ENCODE peak calls at places on chromosomes 5 and 9, in seven cellular contexts. T is thyroid gland, Q is WTC11, B is RWPE1, H is osteocyte, S is cardiac fibroblast, X is GM10248. Z is an unnamed sample.
A peak's percentile ranks its signal among the peaks of the same experiment; 100 is the strongest.

GRCh38 chr9:114321759-114322158 is 1.1 kb upstream of the ORM1 start:
- DNase-seq in T (no peak), Q (no peak), B (no peak), H (no peak), S (peak; percentile 15), X (no peak), Z (no peak)

GRCh38 chr9:113293285-113293874 is 9.8 kb downstream of the RNF183 start:
- DNase-seq in T (no peak), Q (no peak), B (no peak), H (no peak), S (peak; percentile 17), X (no peak), Z (no peak)

GRCh38 chr5:36363101-36363500 is 61.4 kb upstream of the RANBP3L start:
- DNase-seq in T (no peak), Q (peak; percentile 16), B (peak; percentile 44), H (no peak), S (peak; percentile 65), X (no peak), Z (no peak)

GRCh38 chr5:1662559-1663043 is 137.0 kb downstream of the MRPL36 start:
- DNase-seq in T (no peak), Q (no peak), B (no peak), H (peak; percentile 67), S (no peak), X (no peak), Z (no peak)

GRCh38 chr5:64417390-64417789 is 88.4 kb upstream of the RGS7BP start:
- DNase-seq in T (peak; percentile 15), Q (peak; percentile 30), B (no peak), H (no peak), S (no peak), X (no peak), Z (no peak)

GRCh38 chr5:88803309-88803708 is 79.7 kb downstream of the MEF2C start:
- DNase-seq in T (no peak), Q (no peak), B (no peak), H (no peak), S (no peak), X (no peak), Z (no peak)

GRCh38 chr9:124399323-124399962 is 15.8 kb downstream of the PSMB7 start:
- DNase-seq in T (no peak), Q (no peak), B (no peak), H (peak; percentile 67), S (peak; percentile 55), X (no peak), Z (no peak)

GRCh38 chr5:80959138-80959537 is 1.0 kb upstream of the RASGRF2 start:
- DNase-seq in T (no peak), Q (no peak), B (no peak), H (no peak), S (no peak), X (no peak), Z (no peak)

GRCh38 chr5:79255786-79256557 is 20.0 kb downstream of the JMY start:
- DNase-seq in T (peak; percentile 42), Q (peak; percentile 75), B (peak; percentile 37), H (no peak), S (peak; percentile 39), X (no peak), Z (peak; percentile 19)

GRCh38 chr5:72531496-72532190 is 24.4 kb upstream of the ZNF366 start:
- DNase-seq in T (peak; percentile 67), Q (no peak), B (no peak), H (no peak), S (peak; percentile 64), X (no peak), Z (no peak)

GRCh38 chr5:131795879-131796792 is 681 bp downstream of the FNIP1 start:
- DNase-seq in T (peak; percentile 87), Q (peak; percentile 52), B (peak; percentile 75), H (peak; percentile 84), S (peak; percentile 64), X (peak; percentile 40), Z (peak; percentile 42)

GRCh38 chr9:136648746-136649145 is 14.0 kb upstream of the EGFL7 start:
- DNase-seq in T (peak; percentile 34), Q (no peak), B (no peak), H (no peak), S (peak; percentile 54), X (no peak), Z (no peak)

GRCh38 chr5:18686253-18686652 is 1052.0 kb downstream of the TAF11L14 start:
- DNase-seq in T (no peak), Q (no peak), B (no peak), H (no peak), S (no peak), X (no peak), Z (no peak)

GRCh38 chr9:133101356-133102189 is 19.5 kb downstream of the RALGDS start:
- DNase-seq in T (no peak), Q (no peak), B (no peak), H (no peak), S (no peak), X (no peak), Z (no peak)

GRCh38 chr5:76818844-76819831 is at the start of gene F2RL1:
- DNase-seq in T (peak; percentile 92), Q (peak; percentile 95), B (peak; percentile 96), H (peak; percentile 85), S (peak; percentile 78), X (no peak), Z (peak; percentile 86)

GRCh38 chr5:158709279-158709678 is 390.4 kb downstream of the EBF1 start:
- DNase-seq in T (no peak), Q (no peak), B (no peak), H (no peak), S (no peak), X (no peak), Z (no peak)

GRCh38 chr5:34545164-34545563 is 111.0 kb upstream of the RAI14 start:
- DNase-seq in T (no peak), Q (no peak), B (no peak), H (no peak), S (no peak), X (no peak), Z (no peak)

GRCh38 chr5:147348046-147348445 is 113.2 kb downstream of the STK32A start:
- DNase-seq in T (no peak), Q (no peak), B (peak; percentile 10), H (no peak), S (no peak), X (no peak), Z (no peak)

GRCh38 chr5:133938039-133938821 is 30.2 kb downstream of the C5orf15 start:
- DNase-seq in T (no peak), Q (no peak), B (no peak), H (no peak), S (peak; percentile 56), X (no peak), Z (no peak)
- TF ChIP-seq CTCF in T (no peak), Q (no peak), B (no peak), H (no peak), S (no peak), X (no peak), Z (no peak)

DNA sequence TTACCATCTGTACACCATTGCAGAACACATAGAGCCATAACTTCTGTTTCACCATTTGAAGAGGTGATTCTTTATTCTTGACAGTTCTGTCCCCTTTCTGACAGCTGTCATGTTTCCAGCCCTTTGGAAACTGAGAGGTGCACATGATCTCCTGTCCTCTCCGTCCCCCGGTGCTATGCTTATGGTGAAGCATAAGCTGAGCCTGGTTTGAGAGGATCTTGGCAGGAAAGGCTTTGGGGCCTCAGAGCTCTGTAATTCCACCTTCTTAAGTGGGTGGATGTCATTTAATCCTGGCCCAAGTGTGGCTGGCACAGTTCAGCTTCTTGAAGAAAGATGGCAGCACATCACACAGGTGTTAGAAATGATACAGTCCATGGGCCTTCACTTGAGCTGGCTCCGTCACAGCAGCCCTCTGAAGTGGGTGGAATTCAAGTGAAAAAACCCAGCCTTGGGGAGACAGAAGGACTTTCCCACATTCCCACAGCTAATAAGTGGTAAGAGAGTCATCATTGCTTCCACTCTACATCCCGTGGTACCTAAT is 30.7 kb upstream of the GRPEL2 start:
- DNase-seq in T (no peak), Q (no peak), B (no peak), H (no peak), S (no peak), X (no peak), Z (no peak)
- TF ChIP-seq CTCF in T (no peak), Q (no peak), B (no peak), H (peak; percentile 17), S (no peak), X (no peak), Z (no peak)

GRCh38 chr9:76218151-76218867 is 175.9 kb downstream of the RFK start:
- DNase-seq in T (no peak), Q (no peak), B (no peak), H (no peak), S (no peak), X (no peak), Z (no peak)

GRCh38 chr9:76218868-76219462 is 175.3 kb downstream of the RFK start:
- DNase-seq in T (no peak), Q (no peak), B (no peak), H (no peak), S (no peak), X (no peak), Z (no peak)

GRCh38 chr9:76216161-76216649 is 178.0 kb downstream of the RFK start:
- DNase-seq in T (no peak), Q (no peak), B (peak; percentile 65), H (no peak), S (peak; percentile 83), X (no peak), Z (no peak)

GRCh38 chr9:76213751-76214150 is 180.5 kb downstream of the RFK start:
- DNase-seq in T (no peak), Q (no peak), B (no peak), H (no peak), S (no peak), X (no peak), Z (no peak)

GRCh38 chr9:76215066-76215465 is 179.2 kb downstream of the RFK start:
- DNase-seq in T (no peak), Q (no peak), B (peak; percentile 55), H (no peak), S (peak; percentile 27), X (no peak), Z (no peak)
- TF ChIP-seq CTCF in T (no peak), Q (no peak), B (no peak), H (no peak), S (peak; percentile 25), X (no peak), Z (no peak)

GRCh38 chr9:5900622-5901021 is 9.9 kb downstream of the MLANA start:
- DNase-seq in T (no peak), Q (no peak), B (no peak), H (no peak), S (no peak), X (no peak), Z (no peak)

GRCh38 chr9:5902377-5902776 is 11.7 kb downstream of the MLANA start:
- DNase-seq in T (no peak), Q (no peak), B (no peak), H (no peak), S (no peak), X (no peak), Z (no peak)

GRCh38 chr9:5897851-5898250 is 7.2 kb downstream of the MLANA start:
- DNase-seq in T (no peak), Q (no peak), B (no peak), H (no peak), S (no peak), X (no peak), Z (no peak)

GRCh38 chr9:5896863-5897262 is 6.2 kb downstream of the MLANA start:
- DNase-seq in T (no peak), Q (no peak), B (no peak), H (no peak), S (no peak), X (no peak), Z (no peak)

DNA sequence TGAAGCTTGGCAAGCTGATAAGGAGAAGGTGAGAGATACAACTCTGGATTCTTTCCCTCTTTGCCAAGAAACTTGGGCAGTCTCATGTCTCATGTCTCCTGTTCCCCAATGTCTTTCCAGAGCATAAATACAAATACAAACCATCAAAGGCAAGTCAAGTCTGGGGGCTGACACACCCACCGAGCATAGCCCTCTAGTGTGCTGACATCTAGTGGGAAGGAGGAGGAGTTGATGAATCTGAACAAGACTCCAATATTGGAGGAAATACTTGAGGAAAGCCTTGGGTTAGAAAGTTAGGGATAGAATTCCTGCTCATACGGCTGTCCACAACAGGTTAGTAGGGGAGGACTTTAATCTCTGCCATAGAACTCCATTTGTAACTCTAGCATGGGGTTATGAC is 8.6 kb downstream of the MLANA start:
- DNase-seq in T (no peak), Q (no peak), B (no peak), H (no peak), S (no peak), X (no peak), Z (no peak)
- TF ChIP-seq CTCF in T (peak; percentile 10), Q (no peak), B (no peak), H (peak; percentile 27), S (peak; percentile 22), X (peak; percentile 15), Z (no peak)

Z was measured in progenitor cell of endocrine pancreas.